ENCODE peak calls at places on chromosome 12, in ten cellular contexts. One of them, this sample, is unnamed. For H3K36me3, the result is how much of the 10 kb centered on the place peaks cover.

GRCh38 chr12:90979936-90980335 is 24.8 kb downstream of the EPYC start:
- DNase-seq in Peyer's patch: no peak
- DNase-seq in CD8-positive, alpha-beta T cell: no peak
- DNase-seq in PC-3: no peak
- DNase-seq in esophagus muscularis mucosa: no peak
- DNase-seq in adrenal gland: no peak
- DNase-seq in left lung: no peak
- DNase-seq in mammary epithelial cell: no peak
- DNase-seq in tibial nerve: no peak
- DNase-seq in fibroblast of lung: peak
- DNase-seq in this sample: no peak

GRCh38 chr12:43285248-43285647 is 266.8 kb downstream of the ADAMTS20 start:
- DNase-seq in tibial nerve: peak
- DNase-seq in PC-3: peak
- DNase-seq in mammary epithelial cell: peak
- DNase-seq in fibroblast of lung: peak
- DNase-seq in esophagus muscularis mucosa: no peak
- DNase-seq in CD8-positive, alpha-beta T cell: no peak
- DNase-seq in Peyer's patch: no peak
- DNase-seq in left lung: no peak
- DNase-seq in adrenal gland: no peak
- DNase-seq in this sample: peak

GRCh38 chr12:76085159-76085868 is 829 bp upstream of the NAP1L1 start:
- DNase-seq in tibial nerve: no peak
- DNase-seq in adrenal gland: no peak
- DNase-seq in Peyer's patch: no peak
- DNase-seq in left lung: no peak
- DNase-seq in esophagus muscularis mucosa: no peak
- DNase-seq in fibroblast of lung: no peak
- DNase-seq in CD8-positive, alpha-beta T cell: peak
- DNase-seq in mammary epithelial cell: peak
- DNase-seq in PC-3: no peak
- DNase-seq in this sample: no peak

GRCh38 chr12:25337916-25338315 is 87.2 kb upstream of the KRAS start:
- DNase-seq in PC-3: no peak
- DNase-seq in fibroblast of lung: no peak
- DNase-seq in CD8-positive, alpha-beta T cell: no peak
- DNase-seq in adrenal gland: no peak
- DNase-seq in Peyer's patch: no peak
- DNase-seq in mammary epithelial cell: no peak
- DNase-seq in esophagus muscularis mucosa: no peak
- DNase-seq in tibial nerve: no peak
- DNase-seq in left lung: no peak
- DNase-seq in this sample: no peak

GRCh38 chr12:130655881-130656280 is 60.2 kb downstream of the RIMBP2 start:
- DNase-seq in mammary epithelial cell: no peak
- DNase-seq in esophagus muscularis mucosa: no peak
- DNase-seq in CD8-positive, alpha-beta T cell: no peak
- DNase-seq in left lung: no peak
- DNase-seq in tibial nerve: no peak
- DNase-seq in fibroblast of lung: no peak
- DNase-seq in PC-3: no peak
- DNase-seq in Peyer's patch: no peak
- DNase-seq in adrenal gland: no peak
- DNase-seq in this sample: no peak

GRCh38 chr12:28327722-28328121 is 137.5 kb downstream of the CCDC91 start:
- DNase-seq in esophagus muscularis mucosa: no peak
- DNase-seq in Peyer's patch: no peak
- DNase-seq in mammary epithelial cell: no peak
- DNase-seq in left lung: no peak
- DNase-seq in fibroblast of lung: no peak
- DNase-seq in CD8-positive, alpha-beta T cell: no peak
- DNase-seq in PC-3: no peak
- DNase-seq in adrenal gland: no peak
- DNase-seq in tibial nerve: no peak
- DNase-seq in this sample: no peak

GRCh38 chr12:14998941-14999340 is 26.1 kb downstream of the PDE6H start:
- DNase-seq in tibial nerve: no peak
- DNase-seq in PC-3: no peak
- DNase-seq in CD8-positive, alpha-beta T cell: no peak
- DNase-seq in left lung: no peak
- DNase-seq in fibroblast of lung: no peak
- DNase-seq in mammary epithelial cell: no peak
- DNase-seq in adrenal gland: no peak
- DNase-seq in esophagus muscularis mucosa: no peak
- DNase-seq in Peyer's patch: no peak
- DNase-seq in this sample: no peak

GRCh38 chr12:57905812-57906475 is 35.4 kb upstream of the ATP23 start:
- DNase-seq in PC-3: no peak
- DNase-seq in CD8-positive, alpha-beta T cell: no peak
- DNase-seq in Peyer's patch: no peak
- DNase-seq in tibial nerve: no peak
- DNase-seq in esophagus muscularis mucosa: no peak
- DNase-seq in mammary epithelial cell: no peak
- DNase-seq in adrenal gland: no peak
- DNase-seq in fibroblast of lung: no peak
- DNase-seq in left lung: no peak
- DNase-seq in this sample: no peak

GRCh38 chr12:1083888-1084262 is 92.9 kb downstream of the ERC1 start:
- DNase-seq in Peyer's patch: no peak
- DNase-seq in PC-3: peak
- DNase-seq in adrenal gland: peak
- DNase-seq in tibial nerve: peak
- DNase-seq in fibroblast of lung: peak
- DNase-seq in esophagus muscularis mucosa: no peak
- DNase-seq in CD8-positive, alpha-beta T cell: no peak
- DNase-seq in left lung: no peak
- DNase-seq in mammary epithelial cell: no peak
- DNase-seq in this sample: no peak

GRCh38 chr12:31536672-31537071 is 54.3 kb downstream of the DENND5B start:
- DNase-seq in left lung: no peak
- DNase-seq in Peyer's patch: no peak
- DNase-seq in adrenal gland: no peak
- DNase-seq in mammary epithelial cell: no peak
- DNase-seq in CD8-positive, alpha-beta T cell: no peak
- DNase-seq in PC-3: no peak
- DNase-seq in tibial nerve: no peak
- DNase-seq in esophagus muscularis mucosa: no peak
- DNase-seq in fibroblast of lung: peak
- DNase-seq in this sample: no peak

GRCh38 chr12:21500786-21501257 is 613 bp downstream of the RECQL start:
- DNase-seq in adrenal gland: no peak
- DNase-seq in Peyer's patch: no peak
- DNase-seq in left lung: no peak
- DNase-seq in esophagus muscularis mucosa: no peak
- DNase-seq in fibroblast of lung: no peak
- DNase-seq in PC-3: no peak
- DNase-seq in tibial nerve: no peak
- DNase-seq in mammary epithelial cell: no peak
- DNase-seq in CD8-positive, alpha-beta T cell: no peak
- DNase-seq in this sample: no peak

GRCh38 chr12:113070117-113070906 is 13.8 kb downstream of the DTX1 start:
- DNase-seq in CD8-positive, alpha-beta T cell: no peak
- DNase-seq in tibial nerve: no peak
- DNase-seq in Peyer's patch: peak
- DNase-seq in mammary epithelial cell: no peak
- DNase-seq in fibroblast of lung: no peak
- DNase-seq in left lung: no peak
- DNase-seq in PC-3: no peak
- DNase-seq in esophagus muscularis mucosa: no peak
- DNase-seq in adrenal gland: no peak
- DNase-seq in this sample: no peak

GRCh38 chr12:116707751-116708150 is 30.1 kb downstream of the SPRING1 start:
- DNase-seq in PC-3: no peak
- DNase-seq in left lung: no peak
- DNase-seq in mammary epithelial cell: no peak
- DNase-seq in esophagus muscularis mucosa: no peak
- DNase-seq in fibroblast of lung: no peak
- DNase-seq in Peyer's patch: no peak
- DNase-seq in CD8-positive, alpha-beta T cell: no peak
- DNase-seq in adrenal gland: peak
- DNase-seq in tibial nerve: no peak
- DNase-seq in this sample: no peak

GRCh38 chr12:46354111-46354798 is 18.3 kb downstream of the SLC38A2 start:
- DNase-seq in esophagus muscularis mucosa: no peak
- DNase-seq in mammary epithelial cell: no peak
- DNase-seq in CD8-positive, alpha-beta T cell: no peak
- DNase-seq in PC-3: no peak
- DNase-seq in fibroblast of lung: no peak
- DNase-seq in adrenal gland: no peak
- DNase-seq in Peyer's patch: no peak
- DNase-seq in tibial nerve: no peak
- DNase-seq in left lung: no peak
- DNase-seq in this sample: no peak

DNA sequence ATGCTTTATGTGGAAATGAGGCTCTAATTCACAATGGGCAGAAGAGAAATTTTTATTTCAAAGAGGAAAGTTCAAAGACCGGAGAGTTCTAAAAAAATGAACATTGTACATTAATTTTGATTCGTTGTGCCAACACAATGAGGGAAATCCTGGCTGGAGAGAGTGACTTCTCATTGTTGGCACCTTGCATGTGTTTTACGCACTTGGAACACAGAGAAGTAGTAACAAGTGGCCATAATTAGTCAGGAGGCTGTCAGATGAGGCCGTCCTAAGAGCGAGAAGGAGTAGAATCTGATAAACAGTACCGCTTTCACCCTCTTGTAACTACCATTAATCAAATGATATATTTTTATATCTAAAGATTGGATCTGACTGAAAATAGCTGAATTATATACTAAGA is 6.9 kb downstream of the LMO3 start:
- DNase-seq in esophagus muscularis mucosa: no peak
- DNase-seq in CD8-positive, alpha-beta T cell: no peak
- DNase-seq in fibroblast of lung: no peak
- DNase-seq in left lung: no peak
- DNase-seq in adrenal gland: no peak
- DNase-seq in PC-3: no peak
- DNase-seq in mammary epithelial cell: no peak
- DNase-seq in tibial nerve: no peak
- DNase-seq in Peyer's patch: no peak
- DNase-seq in this sample: no peak
- H3K27ac ChIP-seq in esophagus muscularis mucosa: peak
- H3K27ac ChIP-seq in CD8-positive, alpha-beta T cell: no peak
- H3K27ac ChIP-seq in fibroblast of lung: no peak
- H3K27ac ChIP-seq in left lung: peak
- H3K27ac ChIP-seq in adrenal gland: no peak
- H3K27ac ChIP-seq in PC-3: no peak
- H3K27ac ChIP-seq in mammary epithelial cell: no peak
- H3K27ac ChIP-seq in tibial nerve: no peak
- H3K27ac ChIP-seq in Peyer's patch: no peak
- H3K27ac ChIP-seq in this sample: no peak

DNA sequence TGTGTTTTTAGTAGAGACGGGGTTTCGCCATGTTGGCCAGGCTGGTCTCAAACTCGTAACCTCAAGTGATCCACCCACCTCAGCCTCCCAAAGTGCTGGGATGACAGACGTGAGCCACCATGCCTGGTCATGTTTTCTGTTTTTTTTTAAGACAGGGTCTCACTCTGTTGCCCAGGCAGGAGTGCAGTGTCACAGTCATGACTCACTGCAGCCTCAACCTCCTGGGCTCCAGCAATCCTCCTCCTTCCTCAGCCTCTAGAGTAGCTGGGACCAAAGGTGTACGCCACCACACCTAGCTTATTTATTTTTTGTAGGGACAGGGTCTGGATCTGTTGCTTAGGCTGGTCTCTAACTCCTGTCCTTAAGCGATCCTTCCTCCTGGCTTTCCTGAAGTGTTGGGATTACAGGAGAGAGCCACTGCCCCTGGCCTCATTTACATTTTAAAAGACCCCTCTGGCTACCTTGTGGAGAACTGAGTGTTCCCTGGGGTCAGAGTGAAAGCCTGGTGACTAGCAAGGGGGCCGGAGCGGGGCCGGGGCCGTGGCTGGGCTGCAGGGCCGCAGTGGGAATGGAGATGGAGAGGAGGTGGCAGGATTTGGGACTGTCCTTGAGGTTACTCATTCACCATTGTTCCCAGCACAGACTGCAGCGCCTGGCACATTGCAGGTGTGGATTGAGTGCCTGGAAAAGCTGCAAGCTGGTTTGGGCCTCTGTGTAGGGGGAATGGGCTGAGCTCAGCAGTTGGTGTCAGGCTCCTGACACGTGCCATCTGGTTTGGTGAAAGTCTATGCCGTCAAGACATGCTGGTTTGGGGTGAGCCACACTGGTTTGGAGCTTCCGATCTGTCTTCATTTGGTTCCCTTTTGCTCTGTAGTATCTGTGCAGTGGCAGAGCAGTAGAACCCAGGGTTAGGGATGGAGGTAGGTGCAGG is 18.1 kb downstream of the KMT5A start:
- DNase-seq in fibroblast of lung: no peak
- DNase-seq in tibial nerve: no peak
- DNase-seq in adrenal gland: no peak
- DNase-seq in esophagus muscularis mucosa: no peak
- DNase-seq in left lung: no peak
- DNase-seq in CD8-positive, alpha-beta T cell: no peak
- DNase-seq in Peyer's patch: no peak
- DNase-seq in mammary epithelial cell: no peak
- DNase-seq in PC-3: no peak
- DNase-seq in this sample: no peak
- H3K36me3 ChIP-seq in fibroblast of lung: under half
- H3K36me3 ChIP-seq in tibial nerve: half or more
- H3K36me3 ChIP-seq in adrenal gland: under half
- H3K36me3 ChIP-seq in esophagus muscularis mucosa: under half
- H3K36me3 ChIP-seq in left lung: under half
- H3K36me3 ChIP-seq in CD8-positive, alpha-beta T cell: under half
- H3K36me3 ChIP-seq in Peyer's patch: under half
- H3K36me3 ChIP-seq in mammary epithelial cell: under half
- H3K36me3 ChIP-seq in PC-3: under half
- H3K36me3 ChIP-seq in this sample: under half

DNA sequence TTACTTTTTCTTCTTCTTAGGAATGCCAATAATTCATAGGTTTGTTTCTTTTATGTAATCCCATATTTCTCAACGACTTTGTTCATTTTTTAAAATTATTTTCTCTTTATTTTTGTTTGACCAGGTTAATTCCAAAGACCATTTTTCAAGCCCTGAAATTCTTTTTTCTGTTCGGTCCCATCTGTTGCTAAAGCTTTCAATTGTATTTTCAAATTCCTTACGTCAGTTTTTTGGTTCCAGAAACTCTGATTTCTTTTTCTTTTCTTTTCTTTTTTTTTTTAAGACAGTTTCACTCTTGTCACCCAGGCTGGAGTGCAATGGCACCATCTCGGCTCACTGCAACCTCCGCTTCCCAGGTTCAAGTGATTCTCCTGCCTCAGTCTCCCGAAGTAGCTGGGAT is 27.6 kb downstream of the RAB3IP start:
- DNase-seq in tibial nerve: no peak
- DNase-seq in fibroblast of lung: no peak
- DNase-seq in left lung: no peak
- DNase-seq in PC-3: no peak
- DNase-seq in esophagus muscularis mucosa: no peak
- DNase-seq in CD8-positive, alpha-beta T cell: no peak
- DNase-seq in Peyer's patch: no peak
- DNase-seq in adrenal gland: no peak
- DNase-seq in mammary epithelial cell: no peak
- DNase-seq in this sample: no peak
- TF ChIP-seq CTCF in tibial nerve: no peak
- TF ChIP-seq CTCF in fibroblast of lung: no peak
- TF ChIP-seq CTCF in left lung: no peak
- TF ChIP-seq CTCF in PC-3: no peak
- TF ChIP-seq CTCF in esophagus muscularis mucosa: no peak
- TF ChIP-seq CTCF in CD8-positive, alpha-beta T cell: no peak
- TF ChIP-seq CTCF in Peyer's patch: no peak
- TF ChIP-seq CTCF in adrenal gland: no peak
- TF ChIP-seq CTCF in mammary epithelial cell: no peak
- TF ChIP-seq CTCF in this sample: no peak

GRCh38 chr12:88310069-88310468 is 168.0 kb downstream of the TMTC3 start:
- DNase-seq in mammary epithelial cell: peak
- DNase-seq in fibroblast of lung: peak
- DNase-seq in CD8-positive, alpha-beta T cell: no peak
- DNase-seq in Peyer's patch: no peak
- DNase-seq in tibial nerve: peak
- DNase-seq in adrenal gland: no peak
- DNase-seq in left lung: no peak
- DNase-seq in PC-3: peak
- DNase-seq in esophagus muscularis mucosa: no peak
- DNase-seq in this sample: no peak
- H3K27ac ChIP-seq in mammary epithelial cell: peak
- H3K27ac ChIP-seq in fibroblast of lung: peak
- H3K27ac ChIP-seq in CD8-positive, alpha-beta T cell: no peak
- H3K27ac ChIP-seq in Peyer's patch: no peak
- H3K27ac ChIP-seq in tibial nerve: no peak
- H3K27ac ChIP-seq in adrenal gland: no peak
- H3K27ac ChIP-seq in left lung: no peak
- H3K27ac ChIP-seq in PC-3: peak
- H3K27ac ChIP-seq in esophagus muscularis mucosa: no peak
- H3K27ac ChIP-seq in this sample: no peak

This sample was measured in keratinocyte.